ENCODE peak calls at places on chromosome 6, in ten cellular contexts. P is GM23248; H is CD4-positive, alpha-beta memory T cell; X is neuronal stem cell; D is neural progenitor cell; Q is esophagus muscularis mucosa; T is small intestine; W is right cardiac atrium; A is K562; L is lower lobe of right lung. C is an unnamed sample. For H3K4me1 and H3K9me3, the result is how much of the 10 kb centered on the place peaks cover.

GRCh38 chr6:7543761-7544424 is 2.4 kb downstream of the DSP start:
- DNase-seq in L (no peak), A (no peak), Q (peak), D (peak), H (no peak), P (no peak), T (peak), X (no peak), W (no peak), C (no peak)

GRCh38 chr6:87333591-87334181 is 4.6 kb upstream of the GJB7 start:
- DNase-seq in L (no peak), P (peak), Q (no peak), A (no peak), X (no peak), D (no peak), H (peak), W (no peak), T (no peak), C (no peak)

GRCh38 chr6:144215402-144215931 is 65.2 kb downstream of the STX11 start:
- DNase-seq in P (peak), X (no peak), A (peak), L (peak), Q (no peak), W (peak), D (no peak), H (no peak), T (peak), C (peak)

GRCh38 chr6:82611751-82612150 is 248.1 kb downstream of the TPBG start:
- DNase-seq in D (no peak), Q (no peak), P (no peak), X (no peak), T (no peak), W (no peak), H (no peak), L (no peak), A (no peak), C (no peak)

GRCh38 chr6:84785676-84786075 is 21.3 kb upstream of the TBX18 start:
- DNase-seq in D (no peak), L (no peak), H (no peak), A (no peak), X (no peak), W (no peak), P (peak), T (no peak), Q (no peak), C (no peak)

GRCh38 chr6:3296537-3297453 is 38.0 kb downstream of the PSMG4 start:
- DNase-seq in P (no peak), A (no peak), Q (no peak), X (no peak), W (peak), H (no peak), L (no peak), D (no peak), T (no peak), C (no peak)

GRCh38 chr6:123803862-123804681 is at the start of gene NKAIN2:
- DNase-seq in D (peak), Q (no peak), P (no peak), X (peak), W (peak), L (peak), A (no peak), H (no peak), T (no peak), C (peak)

GRCh38 chr6:133888931-133889556 is at the start of gene TCF21:
- DNase-seq in A (no peak), D (peak), T (no peak), W (peak), X (peak), Q (no peak), L (no peak), P (peak), H (no peak), C (no peak)

GRCh38 chr6:20542927-20543602 is 8.8 kb downstream of the CDKAL1 start:
- DNase-seq in W (no peak), Q (no peak), L (no peak), P (peak), H (no peak), X (no peak), D (no peak), A (no peak), T (no peak), C (no peak)

GRCh38 chr6:99393698-99394531 is at the start of gene COQ3:
- DNase-seq in Q (no peak), W (peak), A (peak), L (peak), T (peak), D (peak), P (peak), X (peak), H (peak), C (peak)

GRCh38 chr6:111410371-111410770 is 72.6 kb downstream of the REV3L start:
- DNase-seq in T (no peak), W (no peak), D (no peak), Q (no peak), P (no peak), H (no peak), A (no peak), L (no peak), X (no peak), C (no peak)

GRCh38 chr6:18154507-18155272 is at the start of gene TPMT:
- DNase-seq in H (no peak), Q (peak), D (peak), T (no peak), W (peak), X (no peak), A (peak), P (peak), L (peak), C (no peak)

GRCh38 chr6:11218827-11219826 is 13.3 kb downstream of the NEDD9 start:
- DNase-seq in P (no peak), T (peak), Q (no peak), D (no peak), L (peak), A (no peak), W (peak), H (no peak), X (no peak), C (no peak)

GRCh38 chr6:29653452-29654038 is 3.3 kb upstream of the MOG start:
- DNase-seq in Q (no peak), H (peak), L (no peak), W (no peak), T (peak), X (peak), A (peak), D (peak), P (peak), C (peak)

GRCh38 chr6:84764332-84765049 is at the start of gene TBX18:
- DNase-seq in A (peak), Q (peak), T (peak), X (peak), D (peak), P (peak), W (peak), H (no peak), L (peak), C (peak)

GRCh38 chr6:135475292-135475886 is 22.2 kb downstream of the AHI1 start:
- DNase-seq in T (no peak), D (no peak), X (no peak), L (no peak), W (no peak), H (no peak), Q (no peak), P (peak), A (no peak), C (no peak)

GRCh38 chr6:119129148-119129967 is 50.9 kb upstream of the FAM184A start:
- DNase-seq in D (peak), X (peak), Q (peak), H (peak), A (peak), T (peak), W (no peak), P (peak), L (no peak), C (no peak)

GRCh38 chr6:11023032-11023431 is 21.1 kb downstream of the ELOVL2 start:
- DNase-seq in W (no peak), Q (no peak), T (no peak), H (no peak), L (no peak), P (no peak), D (no peak), A (no peak), X (no peak), C (no peak)

GRCh38 chr6:166343157-166343502 is 785 bp upstream of the SFT2D1 start:
- DNase-seq in H (no peak), X (no peak), D (no peak), A (no peak), L (no peak), Q (no peak), T (peak), P (no peak), W (no peak), C (no peak)

GRCh38 chr6:37757381-37757780 is 59.7 kb upstream of the MDGA1 start:
- DNase-seq in P (no peak), L (no peak), A (no peak), X (no peak), T (no peak), H (no peak), Q (no peak), W (no peak), D (no peak), C (no peak)

GRCh38 chr6:38153076-38153475 is 333.5 kb downstream of the ZFAND3 start:
- DNase-seq in X (no peak), A (no peak), W (no peak), T (no peak), Q (no peak), P (no peak), L (no peak), H (no peak), D (no peak), C (no peak)

GRCh38 chr6:20724443-20724842 is 190.2 kb downstream of the CDKAL1 start:
- DNase-seq in H (no peak), A (no peak), P (no peak), Q (no peak), L (no peak), W (peak), D (peak), T (no peak), X (no peak), C (no peak)

GRCh38 chr6:32947552-32948465 is 5.1 kb downstream of the HLA-DMA start:
- DNase-seq in D (peak), A (peak), X (no peak), Q (no peak), P (peak), L (no peak), W (no peak), H (peak), T (peak), C (peak)

GRCh38 chr6:95593025-95593424 is 15.7 kb downstream of the MANEA start:
- DNase-seq in T (peak), D (no peak), P (no peak), L (no peak), W (no peak), X (no peak), Q (no peak), H (no peak), A (no peak), C (no peak)

GRCh38 chr6:33967266-33967767 is 163.5 kb upstream of the MLN start:
- DNase-seq in H (no peak), X (no peak), Q (no peak), W (no peak), A (no peak), T (no peak), L (no peak), D (no peak), P (no peak), C (no peak)

GRCh38 chr6:97925504-97925903 is 642.5 kb upstream of the MMS22L start:
- DNase-seq in W (no peak), A (no peak), L (no peak), P (peak), D (no peak), Q (no peak), H (no peak), X (no peak), T (no peak), C (no peak)

GRCh38 chr6:160161647-160161986 is 40.0 kb downstream of the SLC22A1 start:
- DNase-seq in X (no peak), T (no peak), D (no peak), P (no peak), H (no peak), L (no peak), W (no peak), Q (no peak), A (no peak), C (no peak)

GRCh38 chr6:135796884-135797283 is 54.6 kb upstream of the PDE7B start:
- DNase-seq in W (no peak), H (no peak), P (peak), Q (no peak), X (no peak), A (no peak), T (no peak), L (no peak), D (no peak), C (no peak)

GRCh38 chr6:113953346-113953745 is 17.6 kb downstream of the HDAC2 start:
- DNase-seq in T (no peak), X (no peak), L (no peak), A (no peak), P (peak), D (no peak), Q (no peak), W (no peak), H (no peak), C (no peak)

GRCh38 chr6:36642913-36643817 is 35.3 kb upstream of the CDKN1A start:
- DNase-seq in P (peak), A (no peak), Q (peak), X (no peak), D (no peak), T (peak), W (peak), L (peak), H (no peak), C (peak)

GRCh38 chr6:128284128-128284527 is 236.3 kb downstream of the PTPRK start:
- DNase-seq in A (no peak), L (no peak), T (no peak), Q (no peak), W (no peak), H (no peak), D (no peak), X (no peak), P (peak), C (no peak)

GRCh38 chr6:166484863-166485262 is 101.6 kb downstream of the RAMACL start:
- DNase-seq in P (no peak), H (no peak), A (no peak), T (no peak), X (no peak), D (no peak), L (no peak), Q (no peak), W (no peak), C (no peak)

GRCh38 chr6:125445054-125445453 is 143.3 kb upstream of the HDDC2 start:
- DNase-seq in A (no peak), T (no peak), P (no peak), X (no peak), H (no peak), L (no peak), Q (no peak), W (no peak), D (no peak), C (no peak)

GRCh38 chr6:27505209-27506027 is 32.5 kb upstream of the ZNF184 start:
- DNase-seq in W (peak), D (peak), L (no peak), X (peak), Q (no peak), A (peak), T (peak), H (peak), P (peak), C (peak)

GRCh38 chr6:1662532-1662931 is 52.8 kb downstream of the FOXC1 start:
- DNase-seq in Q (no peak), P (peak), H (no peak), X (no peak), L (no peak), D (no peak), A (no peak), W (no peak), T (no peak), C (no peak)

GRCh38 chr6:30741789-30742315 is 635 bp downstream of the FLOT1 start:
- DNase-seq in W (no peak), L (no peak), P (no peak), Q (no peak), T (no peak), X (no peak), D (no peak), H (no peak), A (no peak), C (no peak)
- H3K4me3 ChIP-seq in W (peak), L (peak), P (peak), Q (peak), T (peak), X (peak), D (peak), H (peak), A (peak), C (peak)

GRCh38 chr6:129671442-129672344 is 38.3 kb downstream of the ARHGAP18 start:
- DNase-seq in T (peak), D (peak), Q (peak), W (peak), L (peak), H (peak), P (no peak), X (no peak), A (peak), C (no peak)
- H3K4me1 ChIP-seq in T (under half), D (under half), Q (under half), W (under half), L (under half), H (under half), P (half or more), X (under half), A (half or more), C (under half)

DNA sequence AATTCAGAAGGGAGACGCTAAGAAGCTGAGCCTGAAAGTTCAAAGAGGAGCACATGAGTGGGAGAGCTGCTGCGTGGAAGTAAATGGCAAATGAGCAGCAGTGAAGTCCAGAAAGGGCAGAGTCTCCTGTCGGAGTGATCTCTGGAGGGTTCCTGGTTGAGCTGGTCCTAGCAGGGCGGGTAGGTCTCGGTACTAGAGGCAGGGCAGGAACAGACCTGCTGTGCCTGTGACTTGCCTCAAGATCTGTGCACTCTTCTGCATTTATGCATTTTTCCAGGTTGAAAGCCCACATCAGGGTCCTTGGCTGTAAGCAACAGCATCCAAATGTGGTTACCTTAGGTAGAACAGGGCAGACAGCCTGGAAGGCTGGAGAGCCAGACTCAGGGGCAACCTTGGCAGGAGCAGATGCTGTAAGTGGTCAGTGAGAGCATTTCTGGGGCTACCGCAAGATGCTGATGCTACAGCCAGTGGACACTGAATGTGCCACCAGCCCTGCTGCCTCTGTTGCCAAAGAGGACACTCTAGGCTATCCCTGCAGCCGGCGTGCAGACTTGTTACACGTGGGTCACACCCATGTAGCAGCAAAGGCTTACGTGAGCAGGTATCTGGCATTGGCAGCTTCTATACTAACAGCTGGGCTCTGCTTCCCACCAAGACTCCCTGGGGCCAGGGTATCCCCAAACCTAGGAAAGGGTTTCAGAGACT is 8.4 kb downstream of the DUSP22 start:
- DNase-seq in P (no peak), H (no peak), D (no peak), A (no peak), W (peak), Q (no peak), X (no peak), T (no peak), L (no peak), C (no peak)
- H3K9me3 ChIP-seq in P (under half), H (under half), D (under half), A (under half), W (under half), Q (under half), X (half or more), T (under half), L (under half), C (under half)

GRCh38 chr6:157751547-157752200 is 71.4 kb upstream of the SNX9 start:
- DNase-seq in P (no peak), T (no peak), L (no peak), H (no peak), X (no peak), Q (no peak), A (no peak), W (no peak), D (no peak), C (no peak)
- H3K4me3 ChIP-seq in P (no peak), T (no peak), L (no peak), H (no peak), X (no peak), Q (no peak), A (no peak), W (no peak), D (no peak), C (no peak)

GRCh38 chr6:105600342-105601293 is 197.7 kb upstream of the PREP start:
- DNase-seq in A (no peak), H (no peak), P (peak), L (no peak), T (no peak), Q (no peak), X (no peak), D (no peak), W (no peak), C (no peak)
- H3K4me1 ChIP-seq in A (under half), H (under half), P (half or more), L (under half), T (under half), Q (half or more), X (under half), D (under half), W (under half), C (under half)

DNA sequence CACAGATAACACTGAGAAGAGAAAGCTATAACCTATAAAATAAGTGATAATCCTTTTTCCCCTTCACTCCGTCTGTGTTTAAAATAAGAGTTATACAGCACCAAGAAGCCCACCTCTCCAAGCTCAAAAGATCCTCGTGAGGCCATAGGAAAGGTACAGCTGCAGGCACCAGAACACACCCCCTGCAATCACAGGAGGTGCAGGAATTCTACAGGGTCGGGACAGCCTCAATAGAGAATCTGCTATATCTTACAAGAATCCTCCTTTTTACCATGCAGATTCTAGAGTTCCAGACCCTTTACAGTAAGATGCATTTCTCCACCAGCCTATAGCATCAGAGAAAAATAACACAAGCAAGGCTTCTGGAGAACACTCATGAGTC is 5.0 kb upstream of the ADGRF1 start:
- DNase-seq in Q (no peak), A (no peak), X (no peak), W (no peak), H (no peak), D (no peak), L (no peak), P (no peak), T (no peak), C (no peak)
- H3K9me3 ChIP-seq in Q (under half), A (under half), X (under half), W (under half), H (under half), D (under half), L (under half), P (under half), T (under half), C (under half)

DNA sequence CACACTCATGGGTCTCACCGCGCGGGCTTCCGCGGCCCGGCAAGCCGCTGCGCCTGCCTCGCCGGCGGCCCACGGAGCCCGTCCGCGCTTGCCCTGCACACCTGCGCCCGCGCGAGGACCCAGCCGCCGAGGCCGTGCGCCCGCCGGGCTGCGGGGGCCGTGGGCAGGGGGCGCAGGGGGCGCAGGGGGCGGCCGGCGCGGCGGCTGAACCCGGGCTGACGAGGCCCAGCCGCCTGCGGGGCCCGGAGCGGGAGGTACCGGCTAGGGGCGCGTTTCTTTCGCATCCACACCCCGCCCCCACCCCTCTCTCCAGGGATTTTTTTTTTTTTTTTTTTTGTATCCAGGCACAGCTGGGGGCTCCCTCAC is 43.8 kb upstream of the OSTM1 start:
- DNase-seq in A (no peak), W (no peak), D (peak), Q (peak), P (no peak), X (no peak), H (no peak), T (no peak), L (no peak), C (no peak)
- H3K4me3 ChIP-seq in A (no peak), W (peak), D (peak), Q (peak), P (peak), X (peak), H (peak), T (peak), L (peak), C (peak)

C was measured in BE2C.